ENCODE peak calls at places on chromosomes 13 and 19, in seven cellular contexts. One of them, this sample, is unnamed.

GRCh38 chr13:34107814-34108213 is 289.9 kb downstream of the RFC3 start:
- DNase-seq in esophagus muscularis mucosa: no peak
- DNase-seq in endothelial cell of umbilical vein: no peak
- DNase-seq in GM23338: no peak
- DNase-seq in prostate gland: no peak
- DNase-seq in HL-60: no peak
- DNase-seq in spleen: no peak
- DNase-seq in this sample: no peak

GRCh38 chr19:42255766-42256750 is 1.1 kb upstream of the ERF start:
- DNase-seq in esophagus muscularis mucosa: no peak
- DNase-seq in endothelial cell of umbilical vein: peak; percentile 63
- DNase-seq in GM23338: peak; percentile 79
- DNase-seq in prostate gland: no peak
- DNase-seq in HL-60: no peak
- DNase-seq in spleen: peak; percentile 89
- DNase-seq in this sample: no peak

GRCh38 chr13:20188649-20189553 is 3.8 kb downstream of the GJB2 start:
- DNase-seq in esophagus muscularis mucosa: no peak
- DNase-seq in endothelial cell of umbilical vein: no peak
- DNase-seq in GM23338: peak; percentile 77
- DNase-seq in prostate gland: no peak
- DNase-seq in HL-60: peak; percentile 89
- DNase-seq in spleen: no peak
- DNase-seq in this sample: no peak

GRCh38 chr13:113126265-113127150 is 3.9 kb downstream of the F10 start:
- DNase-seq in esophagus muscularis mucosa: no peak
- DNase-seq in endothelial cell of umbilical vein: no peak
- DNase-seq in GM23338: no peak
- DNase-seq in prostate gland: no peak
- DNase-seq in HL-60: no peak
- DNase-seq in spleen: peak; percentile 56
- DNase-seq in this sample: no peak

GRCh38 chr13:44826586-44827350 is 162.5 kb downstream of the NUFIP1 start:
- DNase-seq in esophagus muscularis mucosa: no peak
- DNase-seq in endothelial cell of umbilical vein: no peak
- DNase-seq in GM23338: no peak
- DNase-seq in prostate gland: no peak
- DNase-seq in HL-60: no peak
- DNase-seq in spleen: no peak
- DNase-seq in this sample: no peak

GRCh38 chr13:110123041-110123809 is 183.7 kb downstream of the COL4A1 start:
- DNase-seq in esophagus muscularis mucosa: peak; percentile 90
- DNase-seq in endothelial cell of umbilical vein: no peak
- DNase-seq in GM23338: no peak
- DNase-seq in prostate gland: peak; percentile 37
- DNase-seq in HL-60: no peak
- DNase-seq in spleen: no peak
- DNase-seq in this sample: no peak

GRCh38 chr13:113447596-113447995 is 5.7 kb downstream of the ADPRHL1 start:
- DNase-seq in esophagus muscularis mucosa: no peak
- DNase-seq in endothelial cell of umbilical vein: no peak
- DNase-seq in GM23338: no peak
- DNase-seq in prostate gland: no peak
- DNase-seq in HL-60: no peak
- DNase-seq in spleen: no peak
- DNase-seq in this sample: no peak

GRCh38 chr13:60970736-60971135 is 444.9 kb downstream of the PCDH20 start:
- DNase-seq in esophagus muscularis mucosa: no peak
- DNase-seq in endothelial cell of umbilical vein: no peak
- DNase-seq in GM23338: no peak
- DNase-seq in prostate gland: no peak
- DNase-seq in HL-60: no peak
- DNase-seq in spleen: peak; percentile 37
- DNase-seq in this sample: no peak

GRCh38 chr13:36163303-36163702 is 32.1 kb upstream of the DCLK1 start:
- DNase-seq in esophagus muscularis mucosa: peak; percentile 84
- DNase-seq in endothelial cell of umbilical vein: no peak
- DNase-seq in GM23338: no peak
- DNase-seq in prostate gland: no peak
- DNase-seq in HL-60: no peak
- DNase-seq in spleen: no peak
- DNase-seq in this sample: no peak

GRCh38 chr13:27493981-27494380 is 43.6 kb upstream of the MTIF3 start:
- DNase-seq in esophagus muscularis mucosa: no peak
- DNase-seq in endothelial cell of umbilical vein: no peak
- DNase-seq in GM23338: no peak
- DNase-seq in prostate gland: no peak
- DNase-seq in HL-60: no peak
- DNase-seq in spleen: no peak
- DNase-seq in this sample: no peak

GRCh38 chr13:96785986-96786385 is 208.3 kb downstream of the OXGR1 start:
- DNase-seq in esophagus muscularis mucosa: no peak
- DNase-seq in endothelial cell of umbilical vein: no peak
- DNase-seq in GM23338: no peak
- DNase-seq in prostate gland: no peak
- DNase-seq in HL-60: no peak
- DNase-seq in spleen: no peak
- DNase-seq in this sample: no peak

GRCh38 chr13:110799246-110800236 is 86.0 kb downstream of the ING1 start:
- DNase-seq in esophagus muscularis mucosa: no peak
- DNase-seq in endothelial cell of umbilical vein: peak; percentile 24
- DNase-seq in GM23338: no peak
- DNase-seq in prostate gland: no peak
- DNase-seq in HL-60: no peak
- DNase-seq in spleen: peak; percentile 77
- DNase-seq in this sample: no peak

GRCh38 chr13:36920612-36921185 is 661 bp upstream of the SMAD9 start:
- DNase-seq in esophagus muscularis mucosa: no peak
- DNase-seq in endothelial cell of umbilical vein: peak; percentile 10
- DNase-seq in GM23338: peak; percentile 38
- DNase-seq in prostate gland: no peak
- DNase-seq in HL-60: no peak
- DNase-seq in spleen: no peak
- DNase-seq in this sample: no peak

GRCh38 chr13:90654970-90655369 is 692.5 kb upstream of the MIR17HG start:
- DNase-seq in esophagus muscularis mucosa: no peak
- DNase-seq in endothelial cell of umbilical vein: no peak
- DNase-seq in GM23338: no peak
- DNase-seq in prostate gland: no peak
- DNase-seq in HL-60: no peak
- DNase-seq in spleen: no peak
- DNase-seq in this sample: no peak

GRCh38 chr13:36992362-36992761 is 6.8 kb downstream of the ALG5 start:
- DNase-seq in esophagus muscularis mucosa: no peak
- DNase-seq in endothelial cell of umbilical vein: no peak
- DNase-seq in GM23338: no peak
- DNase-seq in prostate gland: no peak
- DNase-seq in HL-60: no peak
- DNase-seq in spleen: no peak
- DNase-seq in this sample: no peak

GRCh38 chr19:39372941-39373340 is 18.0 kb downstream of the PAF1 start:
- DNase-seq in esophagus muscularis mucosa: no peak
- DNase-seq in endothelial cell of umbilical vein: no peak
- DNase-seq in GM23338: no peak
- DNase-seq in prostate gland: no peak
- DNase-seq in HL-60: no peak
- DNase-seq in spleen: no peak
- DNase-seq in this sample: no peak

GRCh38 chr19:58182989-58183821 is at the start of gene ZNF274:
- DNase-seq in esophagus muscularis mucosa: peak; percentile 96
- DNase-seq in endothelial cell of umbilical vein: peak; percentile 88
- DNase-seq in GM23338: peak; percentile 97
- DNase-seq in prostate gland: peak; percentile 89
- DNase-seq in HL-60: peak; percentile 87
- DNase-seq in spleen: peak; percentile 99
- DNase-seq in this sample: peak; percentile 93

GRCh38 chr19:7940841-7941240 is 2.6 kb downstream of the TIMM44 start:
- DNase-seq in esophagus muscularis mucosa: no peak
- DNase-seq in endothelial cell of umbilical vein: no peak
- DNase-seq in GM23338: no peak
- DNase-seq in prostate gland: no peak
- DNase-seq in HL-60: no peak
- DNase-seq in spleen: no peak
- DNase-seq in this sample: no peak

GRCh38 chr19:40284501-40285352 is at the start of gene AKT2:
- DNase-seq in esophagus muscularis mucosa: no peak
- DNase-seq in endothelial cell of umbilical vein: no peak
- DNase-seq in GM23338: peak; percentile 88
- DNase-seq in prostate gland: peak; percentile 31
- DNase-seq in HL-60: no peak
- DNase-seq in spleen: peak; percentile 95
- DNase-seq in this sample: no peak

GRCh38 chr13:75196112-75196855 is 285.7 kb downstream of the TBC1D4 start:
- DNase-seq in esophagus muscularis mucosa: no peak
- DNase-seq in endothelial cell of umbilical vein: no peak
- DNase-seq in GM23338: no peak
- DNase-seq in prostate gland: no peak
- DNase-seq in HL-60: no peak
- DNase-seq in spleen: no peak
- DNase-seq in this sample: no peak

GRCh38 chr13:30895773-30896172 is 10.3 kb upstream of the MEDAG start:
- DNase-seq in esophagus muscularis mucosa: no peak
- DNase-seq in endothelial cell of umbilical vein: peak; percentile 63
- DNase-seq in GM23338: peak; percentile 34
- DNase-seq in prostate gland: no peak
- DNase-seq in HL-60: no peak
- DNase-seq in spleen: no peak
- DNase-seq in this sample: no peak

GRCh38 chr13:48493851-48494250 is 39.0 kb downstream of the RCBTB2 start:
- DNase-seq in esophagus muscularis mucosa: no peak
- DNase-seq in endothelial cell of umbilical vein: peak; percentile 47
- DNase-seq in GM23338: no peak
- DNase-seq in prostate gland: peak; percentile 69
- DNase-seq in HL-60: no peak
- DNase-seq in spleen: no peak
- DNase-seq in this sample: no peak

GRCh38 chr19:46287585-46287984 is 9.3 kb upstream of the HIF3A start:
- DNase-seq in esophagus muscularis mucosa: no peak
- DNase-seq in endothelial cell of umbilical vein: peak; percentile 44
- DNase-seq in GM23338: no peak
- DNase-seq in prostate gland: no peak
- DNase-seq in HL-60: peak; percentile 17
- DNase-seq in spleen: no peak
- DNase-seq in this sample: no peak

GRCh38 chr19:56956503-56957226 is 116.1 kb upstream of the PEG3 start:
- DNase-seq in esophagus muscularis mucosa: no peak
- DNase-seq in endothelial cell of umbilical vein: no peak
- DNase-seq in GM23338: no peak
- DNase-seq in prostate gland: no peak
- DNase-seq in HL-60: no peak
- DNase-seq in spleen: no peak
- DNase-seq in this sample: no peak

GRCh38 chr13:75995966-75996365 is 359.8 kb downstream of the LMO7 start:
- DNase-seq in esophagus muscularis mucosa: no peak
- DNase-seq in endothelial cell of umbilical vein: no peak
- DNase-seq in GM23338: no peak
- DNase-seq in prostate gland: no peak
- DNase-seq in HL-60: no peak
- DNase-seq in spleen: no peak
- DNase-seq in this sample: no peak

GRCh38 chr19:44401108-44401786 is at the start of gene ZNF285:
- DNase-seq in esophagus muscularis mucosa: peak; percentile 95
- DNase-seq in endothelial cell of umbilical vein: peak; percentile 98
- DNase-seq in GM23338: peak; percentile 98
- DNase-seq in prostate gland: peak; percentile 91
- DNase-seq in HL-60: peak; percentile 94
- DNase-seq in spleen: peak; percentile 92
- DNase-seq in this sample: peak; percentile 84

GRCh38 chr19:1279782-1280341 is 4.5 kb downstream of the FAM174C start:
- DNase-seq in esophagus muscularis mucosa: no peak
- DNase-seq in endothelial cell of umbilical vein: peak; percentile 84
- DNase-seq in GM23338: peak; percentile 86
- DNase-seq in prostate gland: peak; percentile 72
- DNase-seq in HL-60: peak; percentile 68
- DNase-seq in spleen: peak; percentile 95
- DNase-seq in this sample: peak; percentile 87

GRCh38 chr19:23283925-23284324 is 33.7 kb upstream of the ZNF724 start:
- DNase-seq in esophagus muscularis mucosa: peak; percentile 87
- DNase-seq in endothelial cell of umbilical vein: peak; percentile 4
- DNase-seq in GM23338: peak; percentile 88
- DNase-seq in prostate gland: no peak
- DNase-seq in HL-60: no peak
- DNase-seq in spleen: no peak
- DNase-seq in this sample: peak; percentile 50

GRCh38 chr13:40120288-40120687 is 464.8 kb downstream of the COG6 start:
- DNase-seq in esophagus muscularis mucosa: no peak
- DNase-seq in endothelial cell of umbilical vein: no peak
- DNase-seq in GM23338: no peak
- DNase-seq in prostate gland: no peak
- DNase-seq in HL-60: no peak
- DNase-seq in spleen: no peak
- DNase-seq in this sample: no peak

GRCh38 chr19:51047031-51047335 is 12.2 kb upstream of the KLK12 start:
- DNase-seq in esophagus muscularis mucosa: no peak
- DNase-seq in endothelial cell of umbilical vein: no peak
- DNase-seq in GM23338: no peak
- DNase-seq in prostate gland: no peak
- DNase-seq in HL-60: no peak
- DNase-seq in spleen: no peak
- DNase-seq in this sample: no peak
- TF ChIP-seq POLR2AphosphoS5 in esophagus muscularis mucosa: no peak
- TF ChIP-seq POLR2AphosphoS5 in endothelial cell of umbilical vein: no peak
- TF ChIP-seq POLR2AphosphoS5 in GM23338: peak; percentile 42
- TF ChIP-seq POLR2AphosphoS5 in prostate gland: no peak
- TF ChIP-seq POLR2AphosphoS5 in HL-60: no peak
- TF ChIP-seq POLR2AphosphoS5 in spleen: no peak
- TF ChIP-seq POLR2AphosphoS5 in this sample: no peak

GRCh38 chr19:3374369-3375112 is 8.2 kb downstream of the NFIC start:
- DNase-seq in esophagus muscularis mucosa: no peak
- DNase-seq in endothelial cell of umbilical vein: no peak
- DNase-seq in GM23338: no peak
- DNase-seq in prostate gland: no peak
- DNase-seq in HL-60: no peak
- DNase-seq in spleen: no peak
- DNase-seq in this sample: peak; percentile 84
- TF ChIP-seq POLR2AphosphoS5 in esophagus muscularis mucosa: peak; percentile 59
- TF ChIP-seq POLR2AphosphoS5 in endothelial cell of umbilical vein: no peak
- TF ChIP-seq POLR2AphosphoS5 in GM23338: no peak
- TF ChIP-seq POLR2AphosphoS5 in prostate gland: peak; percentile 43
- TF ChIP-seq POLR2AphosphoS5 in HL-60: no peak
- TF ChIP-seq POLR2AphosphoS5 in spleen: no peak
- TF ChIP-seq POLR2AphosphoS5 in this sample: peak; percentile 36

GRCh38 chr19:15285896-15286591 is 46.3 kb downstream of the BRD4 start:
- DNase-seq in esophagus muscularis mucosa: no peak
- DNase-seq in endothelial cell of umbilical vein: no peak
- DNase-seq in GM23338: peak; percentile 44
- DNase-seq in prostate gland: no peak
- DNase-seq in HL-60: peak; percentile 73
- DNase-seq in spleen: peak; percentile 71
- DNase-seq in this sample: no peak
- TF ChIP-seq POLR2AphosphoS5 in esophagus muscularis mucosa: no peak
- TF ChIP-seq POLR2AphosphoS5 in endothelial cell of umbilical vein: no peak
- TF ChIP-seq POLR2AphosphoS5 in GM23338: no peak
- TF ChIP-seq POLR2AphosphoS5 in prostate gland: no peak
- TF ChIP-seq POLR2AphosphoS5 in HL-60: no peak
- TF ChIP-seq POLR2AphosphoS5 in spleen: no peak
- TF ChIP-seq POLR2AphosphoS5 in this sample: no peak

DNA sequence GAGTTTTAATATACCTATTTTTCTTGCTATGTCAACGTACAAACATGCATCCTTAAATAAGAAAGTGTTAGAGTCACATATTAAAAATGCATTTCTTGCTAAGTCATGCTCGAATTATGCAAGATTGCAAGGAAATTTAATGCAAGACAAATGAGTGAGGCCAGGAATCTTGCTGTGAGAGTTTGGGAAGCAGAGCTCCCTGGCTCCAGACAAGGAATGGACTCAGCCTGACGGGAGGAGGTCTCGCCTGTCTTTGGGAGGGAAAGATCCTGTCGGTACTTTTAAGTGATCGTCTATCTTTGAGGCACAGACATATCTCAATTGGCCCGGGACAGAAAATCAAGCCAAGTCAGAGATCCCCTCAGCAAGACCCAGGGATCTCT is 39.2 kb downstream of the RFX2 start:
- DNase-seq in esophagus muscularis mucosa: peak; percentile 88
- DNase-seq in endothelial cell of umbilical vein: no peak
- DNase-seq in GM23338: no peak
- DNase-seq in prostate gland: no peak
- DNase-seq in HL-60: no peak
- DNase-seq in spleen: no peak
- DNase-seq in this sample: no peak
- TF ChIP-seq POLR2AphosphoS5 in esophagus muscularis mucosa: peak; percentile 66
- TF ChIP-seq POLR2AphosphoS5 in endothelial cell of umbilical vein: no peak
- TF ChIP-seq POLR2AphosphoS5 in GM23338: no peak
- TF ChIP-seq POLR2AphosphoS5 in prostate gland: no peak
- TF ChIP-seq POLR2AphosphoS5 in HL-60: no peak
- TF ChIP-seq POLR2AphosphoS5 in spleen: no peak
- TF ChIP-seq POLR2AphosphoS5 in this sample: peak; percentile 57

This sample was measured in stomach.